ENCODE peak calls at places on chromosome 10, in eight cellular contexts. One of them, this sample, is unnamed.
A peak's percentile ranks its signal among the peaks of the same experiment; 100 is the strongest.

GRCh38 chr10:70666960-70667798 is 5.1 kb upstream of the ADAMTS14 start:
- DNase-seq in CD4-positive, alpha-beta memory T cell: no peak
- DNase-seq in effector memory CD4-positive, alpha-beta T cell: no peak
- DNase-seq in HepG2: no peak
- DNase-seq in colonic mucosa: no peak
- DNase-seq in IMR-90: no peak
- DNase-seq in tibial artery: no peak
- DNase-seq in GM23248: no peak
- DNase-seq in this sample: peak; percentile 5

GRCh38 chr10:14601872-14602725 is 172.6 kb downstream of the FAM107B start:
- DNase-seq in effector memory CD4-positive, alpha-beta T cell: peak; percentile 69
- DNase-seq in colonic mucosa: no peak
- DNase-seq in CD4-positive, alpha-beta memory T cell: peak; percentile 45
- DNase-seq in IMR-90: peak; percentile 84
- DNase-seq in tibial artery: no peak
- DNase-seq in HepG2: peak; percentile 72
- DNase-seq in GM23248: peak; percentile 88
- DNase-seq in this sample: peak; percentile 75

GRCh38 chr10:10520391-10521385 is 497.0 kb upstream of the CELF2 start:
- DNase-seq in colonic mucosa: no peak
- DNase-seq in IMR-90: peak; percentile 48
- DNase-seq in CD4-positive, alpha-beta memory T cell: no peak
- DNase-seq in GM23248: peak; percentile 9
- DNase-seq in tibial artery: no peak
- DNase-seq in effector memory CD4-positive, alpha-beta T cell: no peak
- DNase-seq in HepG2: no peak
- DNase-seq in this sample: no peak

GRCh38 chr10:97715259-97715874 is 1.8 kb downstream of the MARVELD1 start:
- DNase-seq in CD4-positive, alpha-beta memory T cell: no peak
- DNase-seq in HepG2: no peak
- DNase-seq in tibial artery: no peak
- DNase-seq in colonic mucosa: no peak
- DNase-seq in IMR-90: no peak
- DNase-seq in GM23248: peak; percentile 56
- DNase-seq in effector memory CD4-positive, alpha-beta T cell: no peak
- DNase-seq in this sample: no peak

GRCh38 chr10:19014034-19014433 is 34.6 kb upstream of the MALRD1 start:
- DNase-seq in effector memory CD4-positive, alpha-beta T cell: no peak
- DNase-seq in tibial artery: no peak
- DNase-seq in GM23248: peak; percentile 74
- DNase-seq in colonic mucosa: no peak
- DNase-seq in CD4-positive, alpha-beta memory T cell: no peak
- DNase-seq in IMR-90: peak; percentile 97
- DNase-seq in HepG2: no peak
- DNase-seq in this sample: no peak

GRCh38 chr10:78717200-78717599 is 351.6 kb upstream of the ZMIZ1 start:
- DNase-seq in tibial artery: peak; percentile 60
- DNase-seq in effector memory CD4-positive, alpha-beta T cell: no peak
- DNase-seq in HepG2: no peak
- DNase-seq in GM23248: peak; percentile 90
- DNase-seq in IMR-90: peak; percentile 73
- DNase-seq in colonic mucosa: no peak
- DNase-seq in CD4-positive, alpha-beta memory T cell: no peak
- DNase-seq in this sample: no peak

GRCh38 chr10:44911081-44911540 is at the start of gene TMEM72:
- DNase-seq in tibial artery: no peak
- DNase-seq in colonic mucosa: peak; percentile 80
- DNase-seq in CD4-positive, alpha-beta memory T cell: no peak
- DNase-seq in effector memory CD4-positive, alpha-beta T cell: no peak
- DNase-seq in HepG2: peak; percentile 66
- DNase-seq in IMR-90: no peak
- DNase-seq in GM23248: no peak
- DNase-seq in this sample: peak; percentile 78

GRCh38 chr10:4434105-4434504 is 391.9 kb upstream of the AKR1E2 start:
- DNase-seq in HepG2: no peak
- DNase-seq in GM23248: no peak
- DNase-seq in CD4-positive, alpha-beta memory T cell: no peak
- DNase-seq in colonic mucosa: no peak
- DNase-seq in IMR-90: no peak
- DNase-seq in tibial artery: no peak
- DNase-seq in effector memory CD4-positive, alpha-beta T cell: no peak
- DNase-seq in this sample: no peak

GRCh38 chr10:21173964-21174669 is 277.0 kb upstream of the NEBL start:
- DNase-seq in tibial artery: no peak
- DNase-seq in CD4-positive, alpha-beta memory T cell: no peak
- DNase-seq in GM23248: peak; percentile 32
- DNase-seq in HepG2: no peak
- DNase-seq in colonic mucosa: peak; percentile 65
- DNase-seq in IMR-90: no peak
- DNase-seq in effector memory CD4-positive, alpha-beta T cell: no peak
- DNase-seq in this sample: peak; percentile 91

GRCh38 chr10:126957111-126957510 is 51.9 kb downstream of the DOCK1 start:
- DNase-seq in effector memory CD4-positive, alpha-beta T cell: no peak
- DNase-seq in IMR-90: no peak
- DNase-seq in colonic mucosa: no peak
- DNase-seq in CD4-positive, alpha-beta memory T cell: no peak
- DNase-seq in HepG2: no peak
- DNase-seq in GM23248: no peak
- DNase-seq in tibial artery: no peak
- DNase-seq in this sample: no peak

DNA sequence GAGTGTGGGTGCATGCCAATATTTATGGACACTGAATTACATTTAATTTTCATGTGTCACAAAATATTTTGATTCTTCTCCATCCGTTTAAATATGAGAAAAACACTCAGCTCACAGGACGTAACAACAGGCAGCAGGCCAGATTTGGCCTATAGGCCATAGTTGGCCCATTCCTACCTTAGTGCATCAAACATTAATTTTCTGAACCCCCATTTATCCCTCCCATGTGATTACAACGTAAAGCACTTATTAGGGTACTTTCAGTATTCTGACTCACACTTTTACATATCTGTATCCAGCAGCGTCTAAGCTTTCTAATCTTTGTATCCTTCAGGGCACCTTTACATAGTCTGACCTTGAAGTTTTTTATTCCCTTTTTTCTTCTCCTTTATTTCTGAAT is 4.0 kb downstream of the IDI1 start:
- DNase-seq in tibial artery: no peak
- DNase-seq in effector memory CD4-positive, alpha-beta T cell: no peak
- DNase-seq in IMR-90: no peak
- DNase-seq in HepG2: no peak
- DNase-seq in GM23248: no peak
- DNase-seq in colonic mucosa: no peak
- DNase-seq in CD4-positive, alpha-beta memory T cell: no peak
- DNase-seq in this sample: no peak
- H3K36me3 ChIP-seq in tibial artery: peaks cover 33% of the 10 kb centered on the region
- H3K36me3 ChIP-seq in effector memory CD4-positive, alpha-beta T cell: peaks cover 14% of the 10 kb centered on the region
- H3K36me3 ChIP-seq in IMR-90: peaks cover 11% of the 10 kb centered on the region
- H3K36me3 ChIP-seq in HepG2: peaks cover 7% of the 10 kb centered on the region
- H3K36me3 ChIP-seq in GM23248: peaks cover 30% of the 10 kb centered on the region
- H3K36me3 ChIP-seq in colonic mucosa: peaks cover 9% of the 10 kb centered on the region
- H3K36me3 ChIP-seq in CD4-positive, alpha-beta memory T cell: peaks cover 14% of the 10 kb centered on the region
- H3K36me3 ChIP-seq in this sample: peaks cover 4% of the 10 kb centered on the region

GRCh38 chr10:113128450-113129105 is 178.5 kb downstream of the TCF7L2 start:
- DNase-seq in CD4-positive, alpha-beta memory T cell: no peak
- DNase-seq in colonic mucosa: no peak
- DNase-seq in HepG2: no peak
- DNase-seq in effector memory CD4-positive, alpha-beta T cell: no peak
- DNase-seq in IMR-90: no peak
- DNase-seq in tibial artery: no peak
- DNase-seq in GM23248: peak; percentile 57
- DNase-seq in this sample: no peak

GRCh38 chr10:113127285-113128283 is 177.5 kb downstream of the TCF7L2 start:
- DNase-seq in IMR-90: no peak
- DNase-seq in GM23248: peak; percentile 67
- DNase-seq in effector memory CD4-positive, alpha-beta T cell: no peak
- DNase-seq in tibial artery: no peak
- DNase-seq in CD4-positive, alpha-beta memory T cell: no peak
- DNase-seq in colonic mucosa: no peak
- DNase-seq in HepG2: no peak
- DNase-seq in this sample: no peak

GRCh38 chr10:113126506-113127192 is 176.6 kb downstream of the TCF7L2 start:
- DNase-seq in colonic mucosa: peak; percentile 65
- DNase-seq in effector memory CD4-positive, alpha-beta T cell: no peak
- DNase-seq in HepG2: peak; percentile 15
- DNase-seq in GM23248: peak; percentile 95
- DNase-seq in IMR-90: peak; percentile 76
- DNase-seq in tibial artery: peak; percentile 70
- DNase-seq in CD4-positive, alpha-beta memory T cell: peak; percentile 29
- DNase-seq in this sample: no peak

GRCh38 chr10:113121153-113121552 is 171.1 kb downstream of the TCF7L2 start:
- DNase-seq in CD4-positive, alpha-beta memory T cell: no peak
- DNase-seq in IMR-90: no peak
- DNase-seq in effector memory CD4-positive, alpha-beta T cell: no peak
- DNase-seq in colonic mucosa: no peak
- DNase-seq in HepG2: no peak
- DNase-seq in GM23248: no peak
- DNase-seq in tibial artery: no peak
- DNase-seq in this sample: no peak

DNA sequence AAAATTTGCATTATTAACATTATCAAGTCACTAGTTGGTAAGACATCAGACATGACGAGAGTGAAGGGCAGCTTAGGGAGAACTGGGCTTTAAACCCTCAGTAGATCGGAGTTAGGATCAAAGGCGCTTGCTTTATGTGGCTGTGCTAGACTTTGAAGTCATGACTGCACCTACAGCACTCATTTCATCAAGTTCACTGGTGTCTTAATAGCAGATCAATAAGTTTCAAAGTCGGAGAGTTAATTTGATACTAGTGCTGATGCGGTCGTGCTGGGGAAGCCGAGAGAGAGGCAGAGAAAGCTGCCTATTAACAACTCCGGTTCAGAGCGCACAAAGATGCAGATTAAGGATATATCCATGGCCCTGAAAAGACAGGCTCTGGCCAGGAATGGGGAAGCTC is 172.9 kb downstream of the TCF7L2 start:
- DNase-seq in IMR-90: no peak
- DNase-seq in HepG2: no peak
- DNase-seq in colonic mucosa: no peak
- DNase-seq in CD4-positive, alpha-beta memory T cell: no peak
- DNase-seq in GM23248: no peak
- DNase-seq in effector memory CD4-positive, alpha-beta T cell: no peak
- DNase-seq in tibial artery: no peak
- DNase-seq in this sample: no peak
- H3K4me1 ChIP-seq in IMR-90: peaks cover 3% of the 10 kb centered on the region
- H3K4me1 ChIP-seq in HepG2: peaks cover 14% of the 10 kb centered on the region
- H3K4me1 ChIP-seq in colonic mucosa: no peaks in the 10 kb centered on the region
- H3K4me1 ChIP-seq in CD4-positive, alpha-beta memory T cell: peaks cover 4% of the 10 kb centered on the region
- H3K4me1 ChIP-seq in GM23248: peaks cover 18% of the 10 kb centered on the region
- H3K4me1 ChIP-seq in effector memory CD4-positive, alpha-beta T cell: no peaks in the 10 kb centered on the region
- H3K4me1 ChIP-seq in tibial artery: no peaks in the 10 kb centered on the region
- H3K4me1 ChIP-seq in this sample: no peaks in the 10 kb centered on the region

DNA sequence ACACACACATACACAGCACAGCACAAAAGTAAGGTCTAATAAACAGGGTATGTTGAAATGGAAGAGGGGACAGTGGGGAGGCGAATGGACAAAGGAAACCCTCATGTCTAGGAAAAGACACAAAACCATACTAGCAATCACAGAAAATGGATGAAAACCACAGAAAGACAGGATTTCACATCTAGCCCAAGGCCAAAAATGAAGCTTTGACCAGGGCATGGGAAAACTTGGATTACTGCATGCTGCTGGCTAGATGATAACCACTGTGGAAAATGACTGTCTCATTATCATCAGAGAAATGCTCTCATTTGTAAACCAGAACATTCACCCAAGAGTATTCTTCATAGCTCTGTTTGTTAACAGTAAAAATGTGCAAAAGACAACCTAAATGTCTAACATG is 88.2 kb downstream of the SFMBT2 start:
- DNase-seq in colonic mucosa: no peak
- DNase-seq in GM23248: no peak
- DNase-seq in HepG2: no peak
- DNase-seq in CD4-positive, alpha-beta memory T cell: no peak
- DNase-seq in IMR-90: no peak
- DNase-seq in tibial artery: no peak
- DNase-seq in effector memory CD4-positive, alpha-beta T cell: no peak
- DNase-seq in this sample: no peak
- H3K36me3 ChIP-seq in colonic mucosa: no peaks in the 10 kb centered on the region
- H3K36me3 ChIP-seq in GM23248: no peaks in the 10 kb centered on the region
- H3K36me3 ChIP-seq in HepG2: no peaks in the 10 kb centered on the region
- H3K36me3 ChIP-seq in CD4-positive, alpha-beta memory T cell: no peaks in the 10 kb centered on the region
- H3K36me3 ChIP-seq in IMR-90: no peaks in the 10 kb centered on the region
- H3K36me3 ChIP-seq in tibial artery: no peaks in the 10 kb centered on the region
- H3K36me3 ChIP-seq in effector memory CD4-positive, alpha-beta T cell: no peaks in the 10 kb centered on the region
- H3K36me3 ChIP-seq in this sample: no peaks in the 10 kb centered on the region

GRCh38 chr10:125092564-125093031 is 67.8 kb downstream of the CTBP2 start:
- DNase-seq in effector memory CD4-positive, alpha-beta T cell: no peak
- DNase-seq in tibial artery: no peak
- DNase-seq in GM23248: peak; percentile 8
- DNase-seq in colonic mucosa: no peak
- DNase-seq in HepG2: no peak
- DNase-seq in CD4-positive, alpha-beta memory T cell: no peak
- DNase-seq in IMR-90: no peak
- DNase-seq in this sample: no peak
- H3K4me1 ChIP-seq in effector memory CD4-positive, alpha-beta T cell: no peaks in the 10 kb centered on the region
- H3K4me1 ChIP-seq in tibial artery: peaks cover 49% of the 10 kb centered on the region
- H3K4me1 ChIP-seq in GM23248: peaks cover 34% of the 10 kb centered on the region
- H3K4me1 ChIP-seq in colonic mucosa: peaks cover 5% of the 10 kb centered on the region
- H3K4me1 ChIP-seq in HepG2: no peaks in the 10 kb centered on the region
- H3K4me1 ChIP-seq in CD4-positive, alpha-beta memory T cell: no peaks in the 10 kb centered on the region
- H3K4me1 ChIP-seq in IMR-90: peaks cover 44% of the 10 kb centered on the region
- H3K4me1 ChIP-seq in this sample: no peaks in the 10 kb centered on the region

GRCh38 chr10:102649770-102650654 is 5.7 kb downstream of the TRIM8 start:
- DNase-seq in GM23248: no peak
- DNase-seq in tibial artery: no peak
- DNase-seq in CD4-positive, alpha-beta memory T cell: no peak
- DNase-seq in HepG2: no peak
- DNase-seq in effector memory CD4-positive, alpha-beta T cell: no peak
- DNase-seq in colonic mucosa: no peak
- DNase-seq in IMR-90: no peak
- DNase-seq in this sample: no peak
- H3K36me3 ChIP-seq in GM23248: peaks cover 11% of the 10 kb centered on the region
- H3K36me3 ChIP-seq in tibial artery: peaks cover 36% of the 10 kb centered on the region
- H3K36me3 ChIP-seq in CD4-positive, alpha-beta memory T cell: peaks cover 19% of the 10 kb centered on the region
- H3K36me3 ChIP-seq in HepG2: peaks cover 40% of the 10 kb centered on the region
- H3K36me3 ChIP-seq in effector memory CD4-positive, alpha-beta T cell: peaks cover 22% of the 10 kb centered on the region
- H3K36me3 ChIP-seq in colonic mucosa: no peaks in the 10 kb centered on the region
- H3K36me3 ChIP-seq in IMR-90: peaks cover 45% of the 10 kb centered on the region
- H3K36me3 ChIP-seq in this sample: peaks cover 3% of the 10 kb centered on the region